ENCODE peak calls at places on chromosomes 6 and 20, in five cellular contexts. M, F, P, D and T are unnamed samples. For H3K4me1, the result is how much of the 10 kb centered on the place peaks cover.

GRCh38 chr20:47574616-47575401 is 73.1 kb downstream of the NCOA3 start:
- DNase-seq in P (no peak), D (no peak), F (peak), M (no peak), T (no peak)

GRCh38 chr20:18705490-18705889 is 108.1 kb upstream of the SCP2D1 start:
- DNase-seq in D (no peak), F (peak), P (no peak), M (no peak), T (no peak)

GRCh38 chr6:167402195-167402686 is 77.4 kb downstream of the TTLL2 start:
- DNase-seq in D (no peak), P (no peak), F (no peak), M (no peak), T (no peak)

GRCh38 chr20:61100489-61100888 is 151.6 kb upstream of the CDH4 start:
- DNase-seq in P (no peak), D (no peak), F (no peak), M (no peak), T (no peak)

GRCh38 chr6:124984668-124985338 is 22.6 kb downstream of the RNF217 start:
- DNase-seq in F (peak), M (no peak), D (no peak), P (no peak), T (no peak)

GRCh38 chr6:10951675-10952282 is 64.9 kb downstream of the SYCP2L start:
- DNase-seq in P (no peak), F (peak), D (no peak), M (no peak), T (no peak)

GRCh38 chr6:6997282-6998193 is 110.2 kb upstream of the RREB1 start:
- DNase-seq in M (no peak), D (no peak), F (no peak), P (no peak), T (no peak)

GRCh38 chr20:22583773-22584629 is at the start of gene FOXA2:
- DNase-seq in F (no peak), D (no peak), M (no peak), P (no peak), T (no peak)

GRCh38 chr6:148678682-148679081 is 68.1 kb upstream of the UST start:
- DNase-seq in P (no peak), F (no peak), D (no peak), M (no peak), T (no peak)

GRCh38 chr20:4967752-4968477 is 33.4 kb downstream of the SLC23A2 start:
- DNase-seq in D (no peak), M (no peak), F (no peak), P (no peak), T (no peak)

GRCh38 chr6:42795651-42796050 is 13.8 kb downstream of the BICRAL start:
- DNase-seq in D (no peak), M (no peak), P (no peak), F (no peak), T (no peak)

GRCh38 chr6:49733680-49734079 is 10.5 kb downstream of the CRISP3 start:
- DNase-seq in P (no peak), D (no peak), F (no peak), M (no peak), T (no peak)

GRCh38 chr20:47691632-47692031 is 93.6 kb downstream of the SULF2 start:
- DNase-seq in P (no peak), M (no peak), F (peak), D (no peak), T (no peak)

GRCh38 chr20:64035933-64036345 is at the start of gene C20orf204:
- DNase-seq in F (no peak), P (no peak), D (no peak), M (no peak), T (no peak)

GRCh38 chr6:31842056-31842455 is 14.5 kb downstream of the HSPA1B start:
- DNase-seq in D (no peak), M (no peak), P (no peak), F (no peak), T (no peak)

GRCh38 chr6:26027491-26028211 is 59.6 kb upstream of the HFE start:
- DNase-seq in F (no peak), P (no peak), D (no peak), M (no peak), T (no peak)

GRCh38 chr6:122569372-122569771 is 40.8 kb upstream of the PKIB start:
- DNase-seq in F (no peak), M (no peak), D (no peak), P (no peak), T (no peak)

GRCh38 chr20:34364013-34364382 is 925 bp downstream of the ITCH start:
- DNase-seq in M (no peak), F (peak), P (no peak), D (peak), T (no peak)

GRCh38 chr6:143941852-143942627 is 66.0 kb downstream of the PLAGL1 start:
- DNase-seq in P (peak), F (peak), M (peak), D (peak), T (peak)

GRCh38 chr6:159178847-159179246 is 9.6 kb downstream of the FNDC1 start:
- DNase-seq in P (no peak), F (no peak), M (no peak), D (no peak), T (no peak)

GRCh38 chr6:112802154-112802553 is 455.0 kb downstream of the RFPL4B start:
- DNase-seq in P (no peak), M (no peak), F (peak), D (no peak), T (no peak)

GRCh38 chr6:693737-694038 is 749 bp upstream of the EXOC2 start:
- DNase-seq in D (no peak), M (no peak), P (no peak), F (no peak), T (no peak)

GRCh38 chr6:107152633-107153032 is 37.3 kb upstream of the BEND3 start:
- DNase-seq in D (no peak), P (no peak), F (no peak), M (no peak), T (no peak)

GRCh38 chr20:1818247-1818840 is 76.9 kb upstream of the SIRPA start:
- DNase-seq in M (no peak), D (no peak), P (no peak), F (no peak), T (no peak)

GRCh38 chr20:37407573-37408002 is 61.6 kb downstream of the SRC start:
- DNase-seq in M (no peak), P (no peak), D (no peak), F (peak), T (peak)

GRCh38 chr6:36029464-36029863 is 1.9 kb downstream of the MAPK14 start:
- DNase-seq in F (peak), M (no peak), D (no peak), P (no peak), T (no peak)

GRCh38 chr6:38522322-38522721 is 117.4 kb downstream of the BTBD9 start:
- DNase-seq in M (no peak), F (peak), P (no peak), D (no peak), T (peak)

GRCh38 chr6:136244061-136244616 is 6.0 kb downstream of the MTFR2 start:
- DNase-seq in D (no peak), P (no peak), M (no peak), F (no peak), T (no peak)

GRCh38 chr20:25399038-25399430 is 8.4 kb upstream of the ABHD12 start:
- DNase-seq in P (no peak), F (peak), M (peak), D (peak), T (peak)

GRCh38 chr6:52149949-52150348 is 36.2 kb upstream of the IL17A start:
- DNase-seq in P (no peak), M (no peak), F (no peak), D (no peak), T (no peak)

GRCh38 chr20:17395729-17396128 is 135.4 kb downstream of the BFSP1 start:
- DNase-seq in D (no peak), F (no peak), P (no peak), M (no peak), T (no peak)

GRCh38 chr20:51420111-51420510 is 122.4 kb downstream of the NFATC2 start:
- DNase-seq in P (no peak), M (no peak), D (no peak), F (no peak), T (no peak)

GRCh38 chr6:46011241-46012085 is 4.2 kb downstream of the CLIC5 start:
- DNase-seq in D (peak), F (no peak), P (no peak), M (peak), T (no peak)

GRCh38 chr6:161029195-161029809 is 37.7 kb downstream of the MAP3K4 start:
- DNase-seq in M (peak), P (no peak), D (no peak), F (peak), T (no peak)

DNA sequence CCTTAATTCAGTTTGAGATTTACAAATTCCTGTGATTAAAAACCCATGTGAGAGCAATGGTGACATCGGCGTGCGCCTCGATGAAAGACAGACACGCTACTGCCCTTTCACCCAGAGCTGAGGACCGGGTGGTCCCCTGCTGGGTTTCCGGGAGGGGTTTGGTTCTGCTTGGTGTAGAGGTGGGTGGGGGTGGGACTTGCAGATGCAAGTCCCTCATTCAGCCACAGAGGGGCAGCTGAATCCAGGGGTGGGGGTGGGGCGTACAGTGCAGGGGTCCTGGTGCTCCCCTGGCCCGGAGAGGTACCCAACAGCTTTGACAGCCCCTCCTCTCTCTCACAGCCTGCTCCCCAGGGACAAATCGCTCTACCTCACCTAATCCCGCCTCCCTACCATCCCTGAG is 118.7 kb downstream of the JPH2 start:
- DNase-seq in F (no peak), M (no peak), P (no peak), D (no peak), T (no peak)
- H3K4me1 ChIP-seq in F (under half), M (half or more), P (under half), D (under half), T (under half)

GRCh38 chr6:142842423-142843261 is 102.3 kb downstream of the HIVEP2 start:
- DNase-seq in M (peak), F (peak), P (no peak), D (peak), T (no peak)

GRCh38 chr6:142844065-142844755 is 100.8 kb downstream of the HIVEP2 start:
- DNase-seq in D (no peak), P (no peak), M (no peak), F (no peak), T (no peak)

GRCh38 chr6:142839686-142840040 is 105.3 kb downstream of the HIVEP2 start:
- DNase-seq in F (no peak), D (no peak), M (no peak), P (no peak), T (no peak)

GRCh38 chr6:142843344-142843743 is 101.6 kb downstream of the HIVEP2 start:
- DNase-seq in P (no peak), F (no peak), D (no peak), M (peak), T (no peak)

GRCh38 chr6:142841915-142842314 is 103.1 kb downstream of the HIVEP2 start:
- DNase-seq in M (no peak), D (no peak), P (no peak), F (no peak), T (no peak)
- H3K4me3 ChIP-seq in M (peak), D (peak), P (no peak), F (no peak), T (peak)

DNA sequence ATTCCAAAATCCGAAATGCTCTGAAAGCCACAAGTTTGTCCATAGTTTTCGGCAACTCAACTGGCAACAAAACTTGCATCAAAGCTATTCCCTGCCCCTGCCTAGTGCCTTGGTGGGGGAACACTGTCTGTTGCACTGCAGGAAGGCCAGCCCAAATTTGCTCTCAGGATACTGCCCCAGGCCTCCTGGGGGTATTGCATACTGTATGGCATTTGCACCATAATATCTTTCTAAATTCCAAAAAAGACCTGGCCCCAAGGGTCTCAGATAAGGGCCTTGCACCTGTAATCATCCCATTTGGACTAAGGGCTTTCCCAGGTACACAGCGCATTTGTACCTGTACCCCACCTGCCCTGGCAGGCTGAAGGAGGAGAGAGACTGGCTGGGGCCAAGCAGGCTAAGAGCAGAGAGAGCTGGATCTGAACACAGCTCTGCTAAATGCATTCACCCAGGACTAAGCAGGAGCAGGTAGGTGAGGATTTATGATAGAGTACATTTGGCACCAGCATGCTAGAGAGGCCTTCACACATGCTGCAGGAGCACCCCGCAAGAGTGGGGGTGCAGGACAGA is 4.0 kb upstream of the GRM4 start:
- DNase-seq in M (no peak), D (no peak), F (no peak), P (no peak), T (no peak)
- H3K4me1 ChIP-seq in M (under half), D (under half), F (under half), P (under half), T (under half)

GRCh38 chr20:36096404-36096799 is 58.1 kb upstream of the EPB41L1 start:
- DNase-seq in D (no peak), F (peak), M (no peak), P (peak), T (no peak)
- H3K4me3 ChIP-seq in D (no peak), F (no peak), M (no peak), P (no peak), T (no peak)

GRCh38 chr6:105882833-105883232 is 203.3 kb upstream of the PRDM1 start:
- DNase-seq in P (no peak), M (no peak), F (no peak), D (no peak), T (no peak)

GRCh38 chr6:105879146-105879545 is 207.0 kb upstream of the PRDM1 start:
- DNase-seq in P (no peak), F (no peak), D (no peak), M (no peak), T (no peak)

GRCh38 chr6:105882071-105882803 is 203.9 kb upstream of the PRDM1 start:
- DNase-seq in F (no peak), M (no peak), P (no peak), D (no peak), T (no peak)

GRCh38 chr6:105881608-105882007 is 204.5 kb upstream of the PRDM1 start:
- DNase-seq in F (no peak), M (no peak), P (no peak), D (no peak), T (no peak)

DNA sequence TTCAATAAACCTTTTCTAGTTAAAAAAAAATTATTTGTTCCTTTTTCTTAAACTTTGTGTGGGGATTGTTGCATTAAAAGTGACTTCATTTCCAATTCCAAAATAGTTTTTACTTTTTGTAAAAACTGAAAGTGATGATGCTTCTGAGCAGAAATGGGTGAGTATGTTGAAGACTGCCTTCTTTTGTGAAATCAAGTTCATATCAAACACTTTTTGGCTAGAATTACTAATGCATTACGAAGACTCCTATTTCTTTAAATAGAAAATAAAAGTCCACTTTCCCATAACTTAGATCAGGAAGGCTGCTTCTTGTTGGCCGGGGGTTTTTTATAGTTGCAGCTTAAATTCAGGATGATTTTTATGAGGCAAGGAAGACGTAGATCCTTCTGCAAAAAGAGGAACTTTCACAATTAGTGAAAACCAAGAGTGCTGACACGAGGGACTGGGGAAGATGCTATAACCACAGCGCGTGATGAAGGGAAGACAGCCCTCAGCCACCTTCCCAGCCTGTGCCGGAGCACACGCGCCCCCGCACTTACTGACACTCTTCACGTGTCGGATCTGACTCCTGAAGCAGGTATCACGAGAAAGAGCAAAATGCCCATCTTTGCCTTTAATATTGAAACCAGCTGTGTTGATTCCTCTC is 206.1 kb upstream of the PRDM1 start:
- DNase-seq in P (peak), M (no peak), F (no peak), D (peak), T (no peak)
- H3K4me1 ChIP-seq in P (under half), M (under half), F (under half), D (under half), T (under half)

GRCh38 chr6:16712931-16713484 is 48.3 kb downstream of the ATXN1 start:
- DNase-seq in F (peak), D (no peak), P (peak), M (no peak), T (peak)

GRCh38 chr6:16713597-16713996 is 47.7 kb downstream of the ATXN1 start:
- DNase-seq in F (no peak), D (no peak), M (no peak), P (no peak), T (no peak)

GRCh38 chr6:16707101-16707783 is 54.0 kb downstream of the ATXN1 start:
- DNase-seq in P (no peak), F (no peak), D (no peak), M (no peak), T (no peak)

GRCh38 chr6:16712250-16712930 is 48.9 kb downstream of the ATXN1 start:
- DNase-seq in F (no peak), D (no peak), P (no peak), M (no peak), T (no peak)

DNA sequence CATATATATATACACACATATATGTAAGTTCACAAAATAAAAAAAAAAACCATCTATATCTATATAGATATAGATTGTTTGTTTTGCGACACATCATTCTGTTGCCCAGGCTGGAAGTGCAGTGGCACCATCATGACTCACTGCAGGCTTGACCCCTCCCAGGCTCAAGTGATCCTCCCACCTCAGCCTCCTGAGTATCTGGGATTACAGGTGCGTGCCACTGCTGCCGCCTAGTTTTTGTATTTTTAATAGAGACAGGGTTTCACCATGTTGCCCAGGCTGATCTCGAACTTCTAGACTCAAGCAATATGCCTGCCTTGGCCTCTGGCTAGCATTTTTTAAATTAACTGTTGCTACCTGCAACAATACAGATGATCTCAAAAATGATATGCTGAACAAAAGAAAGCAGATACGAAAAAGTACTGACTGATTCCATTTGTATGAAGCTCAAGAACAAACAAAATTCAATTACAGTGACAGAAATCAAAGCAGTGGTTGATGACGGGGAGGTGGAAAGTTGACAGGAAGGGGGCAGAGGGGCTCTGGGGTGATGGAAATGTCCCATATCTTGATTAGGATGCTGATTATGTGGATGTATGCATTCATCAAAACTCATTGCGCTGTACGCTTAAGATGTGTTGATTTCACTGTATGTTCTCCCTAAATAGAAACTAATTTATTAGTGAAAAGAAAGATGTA is 49.6 kb downstream of the ATXN1 start:
- DNase-seq in D (no peak), M (peak), F (peak), P (no peak), T (no peak)
- H3K4me3 ChIP-seq in D (no peak), M (peak), F (no peak), P (no peak), T (peak)

DNA sequence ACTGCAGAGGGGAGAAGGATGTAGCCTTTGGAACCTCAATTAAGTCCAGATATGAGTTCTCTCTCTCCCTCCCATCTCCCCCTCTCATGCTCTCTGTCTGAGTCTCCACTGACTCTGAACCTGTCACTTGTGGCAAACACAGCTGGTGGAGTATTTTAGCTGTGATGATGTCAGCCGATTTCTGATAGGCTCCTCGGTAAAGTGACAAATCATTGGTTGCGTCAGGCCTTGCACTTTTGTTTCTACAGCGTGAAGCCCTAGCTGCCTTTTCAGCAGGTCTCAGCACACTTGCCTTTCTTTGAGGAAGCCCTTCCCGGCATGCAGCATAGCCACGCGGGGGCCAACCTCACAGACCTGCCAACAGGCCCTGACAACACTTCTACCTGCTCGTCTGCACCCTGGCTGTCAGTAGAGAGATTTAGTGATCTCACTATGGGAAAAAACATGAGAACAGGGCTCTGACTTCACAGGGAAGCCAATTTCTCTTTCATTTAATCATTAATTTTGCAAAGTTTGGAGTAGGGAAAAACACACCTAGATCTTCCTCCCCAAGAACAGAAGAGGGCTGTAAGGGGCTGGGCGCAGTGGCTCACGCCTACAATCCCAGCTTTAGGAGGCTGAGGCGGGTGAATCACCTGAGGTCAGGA is 84.4 kb downstream of the GMPR start:
- DNase-seq in P (peak), D (peak), F (peak), M (peak), T (peak)
- H3K4me1 ChIP-seq in P (under half), D (half or more), F (under half), M (half or more), T (half or more)